ENCODE peak calls at places on chromosomes 1 and 21, in six cellular contexts. M is stimulated activated CD8-positive, alpha-beta memory T cell treated with anti-CD3 and anti-CD28 coated beads, Interleukin-15, amount 100 ng/mL, for 24 hours; P is upper lobe of left lung; I is GOT3; B is AG09309; V is stromal cell of bone marrow. H is an unnamed sample.

GRCh38 chr1:81571946-81572345 is 228.8 kb upstream of the ADGRL2 start:
- DNase-seq in B (no peak), P (no peak), M (no peak), I (no peak), V (no peak), H (no peak)

GRCh38 chr1:9345922-9346321 is 53.2 kb downstream of the SPSB1 start:
- DNase-seq in V (no peak), P (no peak), B (no peak), M (no peak), I (no peak), H (no peak)

GRCh38 chr1:46480959-46481646 is 8.5 kb upstream of the DMBX1 start:
- DNase-seq in P (no peak), I (no peak), B (peak), M (no peak), V (no peak), H (no peak)

GRCh38 chr1:36829951-36830350 is 204.4 kb downstream of the GRIK3 start:
- DNase-seq in I (no peak), P (no peak), B (no peak), M (no peak), V (no peak), H (no peak)

GRCh38 chr1:226639631-226640061 is 91.1 kb downstream of the STUM start:
- DNase-seq in V (no peak), P (peak), M (no peak), B (no peak), I (no peak), H (no peak)

GRCh38 chr1:23210351-23210785 is 6.9 kb downstream of the HTR1D start:
- DNase-seq in B (no peak), V (no peak), I (no peak), M (no peak), P (no peak), H (no peak)

GRCh38 chr21:34130598-34130985 is 57.2 kb downstream of the MRPS6 start:
- DNase-seq in M (no peak), P (no peak), I (no peak), B (no peak), V (no peak), H (no peak)

GRCh38 chr1:159867322-159868064 is 5.0 kb upstream of the VSIG8 start:
- DNase-seq in I (no peak), V (no peak), M (no peak), B (no peak), P (peak), H (no peak)

GRCh38 chr1:212903664-212904063 is 45.6 kb downstream of the FLVCR1 start:
- DNase-seq in I (no peak), P (no peak), M (no peak), V (no peak), B (no peak), H (no peak)

GRCh38 chr1:203268901-203269653 is 36.2 kb upstream of the BTG2 start:
- DNase-seq in P (peak), M (no peak), V (no peak), I (no peak), B (peak), H (peak)